ENCODE peak calls at places on chromosomes 16 and 17, in five cellular contexts. R, K, G, W and T are unnamed samples.

GRCh38 chr16:10345629-10346028 is 40.2 kb upstream of the ATF7IP2 start:
- DNase-seq in W (no peak), R (no peak), G (no peak), K (no peak), T (no peak)

GRCh38 chr17:57574040-57574513 is 171.0 kb downstream of the CCDC182 start:
- DNase-seq in R (no peak), W (peak), K (no peak), G (no peak), T (no peak)

GRCh38 chr17:5898406-5898805 is 171.8 kb upstream of the WSCD1 start:
- DNase-seq in W (no peak), R (no peak), K (no peak), G (no peak), T (no peak)

GRCh38 chr17:3335876-3336275 is 37.7 kb upstream of the OR3A1 start:
- DNase-seq in G (no peak), W (no peak), R (no peak), K (no peak), T (no peak)

GRCh38 chr16:88387941-88388627 is 5.3 kb downstream of the ZNF469 start:
- DNase-seq in K (no peak), R (peak), W (no peak), G (peak), T (no peak)

GRCh38 chr16:28837672-28838557 is 8.2 kb downstream of the TUFM start:
- DNase-seq in R (no peak), K (no peak), W (no peak), G (no peak), T (no peak)

GRCh38 chr16:81204794-81205680 is 33.5 kb upstream of the BCO1 start:
- DNase-seq in R (peak), K (peak), W (no peak), G (no peak), T (no peak)

GRCh38 chr16:46691720-46692119 is 2.3 kb downstream of the ORC6 start:
- DNase-seq in K (no peak), W (no peak), R (no peak), G (no peak), T (no peak)

GRCh38 chr17:52938623-52939230 is 780.2 kb upstream of the CA10 start:
- DNase-seq in K (no peak), G (no peak), R (no peak), W (no peak), T (no peak)

GRCh38 chr16:8853150-8853549 is 15.7 kb downstream of the CARHSP1 start:
- DNase-seq in R (no peak), K (no peak), G (no peak), W (no peak), T (no peak)

GRCh38 chr16:17364319-17365210 is 106.2 kb downstream of the XYLT1 start:
- DNase-seq in W (no peak), G (no peak), R (no peak), K (no peak), T (no peak)

GRCh38 chr16:80989801-80990200 is 16.9 kb downstream of the CMC2 start:
- DNase-seq in R (no peak), G (no peak), W (no peak), K (no peak), T (no peak)

GRCh38 chr17:3765981-3766380 is 35.0 kb downstream of the ITGAE start:
- DNase-seq in G (peak), R (no peak), W (no peak), K (no peak), T (no peak)

GRCh38 chr16:70156207-70156978 is 17.2 kb upstream of the CLEC18C start:
- DNase-seq in W (no peak), G (no peak), R (no peak), K (no peak), T (no peak)

GRCh38 chr16:47826070-47826469 is 329.7 kb downstream of the ABCC12 start:
- DNase-seq in R (no peak), K (no peak), W (no peak), G (no peak), T (no peak)

GRCh38 chr17:40843242-40843641 is 20.8 kb upstream of the KRT10 start:
- DNase-seq in K (no peak), W (no peak), G (no peak), R (no peak), T (no peak)

GRCh38 chr17:1275962-1276736 is 3.3 kb upstream of the TRARG1 start:
- DNase-seq in W (peak), G (no peak), K (peak), R (peak), T (peak)

DNA sequence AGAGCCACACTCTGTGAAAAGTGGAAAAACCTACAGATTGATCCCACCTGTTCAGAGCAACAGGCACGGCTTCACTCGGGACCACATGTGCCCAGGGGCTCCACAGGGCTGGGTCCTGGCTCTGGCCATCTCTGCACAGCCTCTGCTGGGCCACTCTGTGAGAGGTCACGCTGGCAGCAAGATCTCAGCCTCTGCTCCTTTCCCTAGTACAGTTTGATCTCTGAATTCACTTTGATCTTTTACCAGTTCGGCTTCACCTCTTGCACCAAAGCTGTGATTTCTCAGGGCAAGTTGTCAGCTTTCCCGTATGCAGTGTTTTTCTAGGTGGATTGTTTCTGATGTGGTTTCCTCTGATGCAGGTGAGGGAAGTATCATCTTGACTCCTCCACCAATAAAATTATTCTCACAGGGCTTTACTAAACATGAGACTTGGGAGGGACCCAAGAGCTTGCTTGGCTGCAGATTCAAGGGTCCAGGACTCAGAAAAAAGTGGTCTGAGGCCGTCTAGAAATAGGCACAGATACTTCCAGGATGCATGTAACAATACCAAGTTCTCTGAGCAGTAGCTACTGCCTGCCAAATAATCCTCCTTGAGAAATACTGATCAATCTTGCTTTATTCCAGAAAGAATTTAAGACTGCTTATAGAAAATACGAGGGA is 24.0 kb upstream of the ALDH3A1 start:
- DNase-seq in R (no peak), G (no peak), W (no peak), K (no peak), T (no peak)
- H3K27ac ChIP-seq in R (no peak), G (no peak), W (no peak), K (no peak), T (peak)

DNA sequence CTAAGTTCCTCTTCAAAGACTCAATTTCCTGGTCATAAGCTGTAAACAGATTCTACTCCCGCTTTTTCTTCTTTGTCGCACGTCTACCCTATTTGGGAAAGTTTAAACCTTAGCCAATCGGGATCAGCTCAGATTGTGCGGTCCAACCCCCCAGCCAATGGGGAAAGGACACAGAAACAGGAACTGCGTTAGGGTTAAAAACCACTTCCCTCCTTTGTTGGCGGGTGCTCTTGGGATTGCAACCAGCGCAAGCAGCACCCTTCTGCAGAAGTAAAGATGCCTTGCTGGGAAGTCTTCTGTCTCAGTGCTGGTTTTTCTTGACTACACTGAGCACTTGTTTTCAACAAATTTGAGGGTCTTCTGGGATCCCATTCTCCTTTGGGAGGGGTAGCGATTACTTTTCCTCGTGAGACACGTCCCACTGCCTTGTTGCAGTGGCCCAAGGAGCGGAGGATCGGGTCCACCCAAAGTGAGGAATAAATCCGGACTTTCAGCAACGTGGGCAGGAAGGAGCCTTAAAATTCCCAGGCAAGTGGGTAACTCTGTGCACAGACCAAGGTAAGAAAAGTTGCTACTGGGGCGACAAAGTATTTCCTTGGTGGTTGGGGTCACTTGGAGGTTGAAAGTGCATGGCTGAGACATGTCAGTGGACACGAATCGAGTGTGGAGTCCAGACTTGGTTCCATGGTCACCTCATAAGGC is 1.0 kb upstream of the YPEL3 start:
- DNase-seq in K (no peak), G (no peak), W (no peak), R (no peak), T (no peak)
- H3K4me3 ChIP-seq in K (no peak), G (peak), W (no peak), R (no peak), T (peak)

GRCh38 chr17:75343007-75343406 is 53.8 kb upstream of the SLC25A19 start:
- DNase-seq in R (no peak), G (no peak), K (no peak), W (no peak), T (peak)

GRCh38 chr17:75344664-75345063 is 55.4 kb upstream of the SLC25A19 start:
- DNase-seq in K (no peak), G (no peak), W (no peak), R (no peak), T (no peak)

GRCh38 chr17:75346906-75347305 is 57.7 kb upstream of the SLC25A19 start:
- DNase-seq in G (no peak), R (no peak), W (no peak), K (no peak), T (no peak)

GRCh38 chr17:75348386-75349012 is 57.0 kb downstream of the GRB2 start:
- DNase-seq in K (no peak), G (no peak), W (no peak), R (no peak), T (no peak)

DNA sequence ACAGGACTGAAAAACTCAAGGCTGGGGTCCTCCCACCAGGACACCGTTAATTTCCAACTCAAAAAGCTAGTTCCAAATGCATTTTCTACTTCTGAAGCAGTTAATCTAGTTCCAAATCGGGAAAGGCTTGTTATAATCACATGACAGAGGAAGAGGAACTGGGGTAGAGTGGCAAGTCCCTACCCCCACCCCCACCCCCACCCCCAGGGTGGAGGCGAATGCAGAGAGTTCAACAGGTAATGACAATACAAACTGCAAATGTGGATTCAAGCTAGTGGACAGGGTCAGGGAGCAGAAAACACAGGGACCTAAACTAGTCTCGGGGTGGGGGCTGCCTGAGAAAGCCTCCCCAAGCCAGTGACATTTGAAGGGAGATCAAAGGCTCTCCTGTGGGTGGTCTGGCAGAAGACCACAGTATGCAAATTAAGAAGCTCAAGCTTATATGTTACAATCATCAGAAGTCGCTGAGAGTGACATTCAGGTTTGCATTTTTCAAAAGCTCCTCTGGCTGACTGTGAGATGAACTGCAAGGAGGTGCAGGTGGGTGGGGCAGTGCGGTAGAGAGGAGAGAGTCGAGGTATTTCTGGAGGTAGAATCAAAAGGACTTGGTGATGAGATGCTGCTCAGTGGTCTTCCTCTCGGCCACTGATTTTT is 56.4 kb upstream of the SLC25A19 start:
- DNase-seq in W (no peak), K (no peak), R (no peak), G (no peak), T (no peak)
- TF ChIP-seq CTCF in W (no peak), K (no peak), R (no peak), G (no peak), T (no peak)

DNA sequence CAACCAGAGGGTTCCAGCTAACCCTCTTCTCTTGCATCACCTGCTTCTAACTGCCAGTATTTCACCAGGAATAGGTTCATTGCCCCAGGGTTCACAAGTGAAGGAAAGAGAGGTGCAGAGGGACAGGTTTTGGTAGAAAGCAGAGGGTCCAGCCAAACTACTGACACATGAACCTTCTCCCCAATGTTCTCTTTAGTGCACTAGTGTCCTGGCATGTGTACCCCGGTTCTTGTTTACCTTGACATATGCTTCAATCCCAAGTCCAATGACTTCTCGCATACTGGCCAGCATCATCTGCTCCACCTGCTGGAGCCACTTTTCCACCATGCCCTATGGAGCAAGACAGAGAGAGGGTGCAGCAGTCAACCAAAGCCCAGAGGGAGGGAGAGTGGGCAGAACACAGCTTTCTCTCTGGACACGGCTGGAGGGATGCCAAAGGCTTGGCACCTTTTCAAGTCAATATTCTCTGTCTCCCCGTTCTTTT is 90.6 kb downstream of the DNAH3 start:
- DNase-seq in K (no peak), G (no peak), W (no peak), R (no peak), T (no peak)
- H3K27ac ChIP-seq in K (no peak), G (no peak), W (no peak), R (no peak), T (no peak)

GRCh38 chr16:86579268-86580062 is 1.1 kb downstream of the FOXL1 start:
- DNase-seq in K (no peak), W (no peak), G (peak), R (no peak), T (no peak)

GRCh38 chr16:86581458-86581857 is 3.1 kb downstream of the FOXL1 start:
- DNase-seq in K (no peak), G (no peak), W (no peak), R (no peak), T (no peak)

GRCh38 chr16:86580798-86581185 is 2.4 kb downstream of the FOXL1 start:
- DNase-seq in R (no peak), W (no peak), K (no peak), G (no peak), T (no peak)

GRCh38 chr16:86578499-86579267 is at the start of gene FOXL1:
- DNase-seq in W (no peak), R (no peak), G (peak), K (no peak), T (no peak)

GRCh38 chr16:86580063-86580797 is 1.9 kb downstream of the FOXL1 start:
- DNase-seq in R (no peak), G (no peak), K (no peak), W (no peak), T (no peak)
- H3K4me3 ChIP-seq in R (no peak), G (no peak), K (no peak), W (no peak), T (peak)